ENCODE peak calls at places on chromosome 4, in eight cellular contexts. One of them, this sample, is unnamed.

GRCh38 chr4:185238261-185238681 is 28.9 kb downstream of the SNX25 start:
- DNase-seq in stimulated activated CD4-positive, alpha-beta T cell treated with anti-CD3 and anti-CD28 coated beads, Interleukin-15, amount 100 ng/mL, for 1 hour: no peak
- DNase-seq in iris pigment epithelial cell: peak; percentile 83
- DNase-seq in T-helper 17 cell: no peak
- DNase-seq in CD8-positive, alpha-beta memory T cell: no peak
- DNase-seq in neural crest cell: no peak
- DNase-seq in left ventricle myocardium inferior: no peak
- DNase-seq in colonic mucosa: no peak
- DNase-seq in this sample: no peak

GRCh38 chr4:189202869-189203271 is 737.8 kb upstream of the FRG1 start:
- DNase-seq in neural crest cell: no peak
- DNase-seq in T-helper 17 cell: no peak
- DNase-seq in CD8-positive, alpha-beta memory T cell: no peak
- DNase-seq in left ventricle myocardium inferior: no peak
- DNase-seq in iris pigment epithelial cell: peak; percentile 41
- DNase-seq in stimulated activated CD4-positive, alpha-beta T cell treated with anti-CD3 and anti-CD28 coated beads, Interleukin-15, amount 100 ng/mL, for 1 hour: no peak
- DNase-seq in colonic mucosa: no peak
- DNase-seq in this sample: no peak

GRCh38 chr4:2389691-2390090 is 28.8 kb downstream of the ZFYVE28 start:
- DNase-seq in colonic mucosa: no peak
- DNase-seq in stimulated activated CD4-positive, alpha-beta T cell treated with anti-CD3 and anti-CD28 coated beads, Interleukin-15, amount 100 ng/mL, for 1 hour: no peak
- DNase-seq in T-helper 17 cell: no peak
- DNase-seq in iris pigment epithelial cell: no peak
- DNase-seq in neural crest cell: no peak
- DNase-seq in CD8-positive, alpha-beta memory T cell: no peak
- DNase-seq in left ventricle myocardium inferior: no peak
- DNase-seq in this sample: no peak

GRCh38 chr4:41339812-41340809 is 83.4 kb downstream of the UCHL1 start:
- DNase-seq in stimulated activated CD4-positive, alpha-beta T cell treated with anti-CD3 and anti-CD28 coated beads, Interleukin-15, amount 100 ng/mL, for 1 hour: no peak
- DNase-seq in iris pigment epithelial cell: peak; percentile 77
- DNase-seq in CD8-positive, alpha-beta memory T cell: no peak
- DNase-seq in left ventricle myocardium inferior: no peak
- DNase-seq in T-helper 17 cell: no peak
- DNase-seq in colonic mucosa: no peak
- DNase-seq in neural crest cell: peak; percentile 41
- DNase-seq in this sample: no peak

GRCh38 chr4:84482564-84483563 is 16.2 kb downstream of the NKX6-1 start:
- DNase-seq in stimulated activated CD4-positive, alpha-beta T cell treated with anti-CD3 and anti-CD28 coated beads, Interleukin-15, amount 100 ng/mL, for 1 hour: no peak
- DNase-seq in iris pigment epithelial cell: peak; percentile 13
- DNase-seq in left ventricle myocardium inferior: no peak
- DNase-seq in neural crest cell: no peak
- DNase-seq in colonic mucosa: peak; percentile 72
- DNase-seq in CD8-positive, alpha-beta memory T cell: no peak
- DNase-seq in T-helper 17 cell: no peak
- DNase-seq in this sample: no peak

GRCh38 chr4:166309286-166309685 is 436.2 kb downstream of the TLL1 start:
- DNase-seq in colonic mucosa: no peak
- DNase-seq in neural crest cell: no peak
- DNase-seq in stimulated activated CD4-positive, alpha-beta T cell treated with anti-CD3 and anti-CD28 coated beads, Interleukin-15, amount 100 ng/mL, for 1 hour: no peak
- DNase-seq in left ventricle myocardium inferior: no peak
- DNase-seq in T-helper 17 cell: no peak
- DNase-seq in CD8-positive, alpha-beta memory T cell: no peak
- DNase-seq in iris pigment epithelial cell: no peak
- DNase-seq in this sample: no peak

GRCh38 chr4:25588211-25588610 is 67.4 kb upstream of the SLC34A2 start:
- DNase-seq in left ventricle myocardium inferior: no peak
- DNase-seq in T-helper 17 cell: no peak
- DNase-seq in neural crest cell: no peak
- DNase-seq in CD8-positive, alpha-beta memory T cell: no peak
- DNase-seq in stimulated activated CD4-positive, alpha-beta T cell treated with anti-CD3 and anti-CD28 coated beads, Interleukin-15, amount 100 ng/mL, for 1 hour: no peak
- DNase-seq in iris pigment epithelial cell: no peak
- DNase-seq in colonic mucosa: no peak
- DNase-seq in this sample: no peak

GRCh38 chr4:175986-176385 is 51.7 kb downstream of the ZNF718 start:
- DNase-seq in left ventricle myocardium inferior: no peak
- DNase-seq in CD8-positive, alpha-beta memory T cell: no peak
- DNase-seq in iris pigment epithelial cell: no peak
- DNase-seq in neural crest cell: no peak
- DNase-seq in colonic mucosa: no peak
- DNase-seq in T-helper 17 cell: no peak
- DNase-seq in stimulated activated CD4-positive, alpha-beta T cell treated with anti-CD3 and anti-CD28 coated beads, Interleukin-15, amount 100 ng/mL, for 1 hour: no peak
- DNase-seq in this sample: no peak

GRCh38 chr4:170047774-170048354 is 21.7 kb upstream of the MFAP3L start:
- DNase-seq in neural crest cell: peak; percentile 59
- DNase-seq in stimulated activated CD4-positive, alpha-beta T cell treated with anti-CD3 and anti-CD28 coated beads, Interleukin-15, amount 100 ng/mL, for 1 hour: no peak
- DNase-seq in T-helper 17 cell: peak; percentile 36
- DNase-seq in left ventricle myocardium inferior: no peak
- DNase-seq in iris pigment epithelial cell: peak; percentile 66
- DNase-seq in colonic mucosa: peak; percentile 55
- DNase-seq in CD8-positive, alpha-beta memory T cell: peak; percentile 48
- DNase-seq in this sample: no peak

GRCh38 chr4:95513022-95513421 is 35.8 kb downstream of the UNC5C start:
- DNase-seq in colonic mucosa: no peak
- DNase-seq in left ventricle myocardium inferior: no peak
- DNase-seq in stimulated activated CD4-positive, alpha-beta T cell treated with anti-CD3 and anti-CD28 coated beads, Interleukin-15, amount 100 ng/mL, for 1 hour: no peak
- DNase-seq in iris pigment epithelial cell: no peak
- DNase-seq in CD8-positive, alpha-beta memory T cell: no peak
- DNase-seq in neural crest cell: no peak
- DNase-seq in T-helper 17 cell: no peak
- DNase-seq in this sample: no peak

GRCh38 chr4:47031011-47031678 is at the start of gene GABRB1:
- DNase-seq in left ventricle myocardium inferior: peak; percentile 48
- DNase-seq in neural crest cell: peak; percentile 62
- DNase-seq in colonic mucosa: peak; percentile 74
- DNase-seq in iris pigment epithelial cell: peak; percentile 31
- DNase-seq in T-helper 17 cell: no peak
- DNase-seq in stimulated activated CD4-positive, alpha-beta T cell treated with anti-CD3 and anti-CD28 coated beads, Interleukin-15, amount 100 ng/mL, for 1 hour: no peak
- DNase-seq in CD8-positive, alpha-beta memory T cell: peak; percentile 11
- DNase-seq in this sample: peak; percentile 42

GRCh38 chr4:99894998-99895397 is 771 bp upstream of the LAMTOR3 start:
- DNase-seq in neural crest cell: no peak
- DNase-seq in stimulated activated CD4-positive, alpha-beta T cell treated with anti-CD3 and anti-CD28 coated beads, Interleukin-15, amount 100 ng/mL, for 1 hour: no peak
- DNase-seq in colonic mucosa: no peak
- DNase-seq in left ventricle myocardium inferior: no peak
- DNase-seq in T-helper 17 cell: no peak
- DNase-seq in iris pigment epithelial cell: no peak
- DNase-seq in CD8-positive, alpha-beta memory T cell: peak; percentile 3
- DNase-seq in this sample: no peak

GRCh38 chr4:113080050-113080449 is 30.6 kb downstream of the ANK2 start:
- DNase-seq in CD8-positive, alpha-beta memory T cell: no peak
- DNase-seq in colonic mucosa: no peak
- DNase-seq in T-helper 17 cell: no peak
- DNase-seq in neural crest cell: no peak
- DNase-seq in iris pigment epithelial cell: peak; percentile 21
- DNase-seq in left ventricle myocardium inferior: no peak
- DNase-seq in stimulated activated CD4-positive, alpha-beta T cell treated with anti-CD3 and anti-CD28 coated beads, Interleukin-15, amount 100 ng/mL, for 1 hour: no peak
- DNase-seq in this sample: no peak

GRCh38 chr4:73831569-73831968 is 4.9 kb upstream of the CXCL6 start:
- DNase-seq in neural crest cell: no peak
- DNase-seq in CD8-positive, alpha-beta memory T cell: no peak
- DNase-seq in T-helper 17 cell: no peak
- DNase-seq in stimulated activated CD4-positive, alpha-beta T cell treated with anti-CD3 and anti-CD28 coated beads, Interleukin-15, amount 100 ng/mL, for 1 hour: no peak
- DNase-seq in left ventricle myocardium inferior: no peak
- DNase-seq in colonic mucosa: no peak
- DNase-seq in iris pigment epithelial cell: no peak
- DNase-seq in this sample: no peak

GRCh38 chr4:71259305-71259704 is 79.5 kb upstream of the SLC4A4 start:
- DNase-seq in neural crest cell: no peak
- DNase-seq in T-helper 17 cell: no peak
- DNase-seq in colonic mucosa: no peak
- DNase-seq in left ventricle myocardium inferior: no peak
- DNase-seq in stimulated activated CD4-positive, alpha-beta T cell treated with anti-CD3 and anti-CD28 coated beads, Interleukin-15, amount 100 ng/mL, for 1 hour: no peak
- DNase-seq in CD8-positive, alpha-beta memory T cell: no peak
- DNase-seq in iris pigment epithelial cell: no peak
- DNase-seq in this sample: no peak

GRCh38 chr4:183362916-183363542 is 40.8 kb upstream of the CLDN24 start:
- DNase-seq in iris pigment epithelial cell: peak; percentile 53
- DNase-seq in neural crest cell: no peak
- DNase-seq in stimulated activated CD4-positive, alpha-beta T cell treated with anti-CD3 and anti-CD28 coated beads, Interleukin-15, amount 100 ng/mL, for 1 hour: no peak
- DNase-seq in T-helper 17 cell: no peak
- DNase-seq in colonic mucosa: no peak
- DNase-seq in CD8-positive, alpha-beta memory T cell: no peak
- DNase-seq in left ventricle myocardium inferior: no peak
- DNase-seq in this sample: no peak

GRCh38 chr4:173675446-173675845 is 145.4 kb upstream of the HAND2 start:
- DNase-seq in T-helper 17 cell: no peak
- DNase-seq in colonic mucosa: no peak
- DNase-seq in iris pigment epithelial cell: no peak
- DNase-seq in neural crest cell: no peak
- DNase-seq in left ventricle myocardium inferior: no peak
- DNase-seq in stimulated activated CD4-positive, alpha-beta T cell treated with anti-CD3 and anti-CD28 coated beads, Interleukin-15, amount 100 ng/mL, for 1 hour: no peak
- DNase-seq in CD8-positive, alpha-beta memory T cell: no peak
- DNase-seq in this sample: no peak

GRCh38 chr4:136650541-136651277 is 881.6 kb downstream of the PCDH18 start:
- DNase-seq in neural crest cell: no peak
- DNase-seq in colonic mucosa: no peak
- DNase-seq in iris pigment epithelial cell: peak; percentile 65
- DNase-seq in CD8-positive, alpha-beta memory T cell: no peak
- DNase-seq in T-helper 17 cell: no peak
- DNase-seq in left ventricle myocardium inferior: no peak
- DNase-seq in stimulated activated CD4-positive, alpha-beta T cell treated with anti-CD3 and anti-CD28 coated beads, Interleukin-15, amount 100 ng/mL, for 1 hour: no peak
- DNase-seq in this sample: no peak

GRCh38 chr4:73614468-73614867 is 5.8 kb downstream of the RASSF6 start:
- DNase-seq in neural crest cell: no peak
- DNase-seq in CD8-positive, alpha-beta memory T cell: no peak
- DNase-seq in T-helper 17 cell: no peak
- DNase-seq in colonic mucosa: no peak
- DNase-seq in left ventricle myocardium inferior: no peak
- DNase-seq in iris pigment epithelial cell: no peak
- DNase-seq in stimulated activated CD4-positive, alpha-beta T cell treated with anti-CD3 and anti-CD28 coated beads, Interleukin-15, amount 100 ng/mL, for 1 hour: no peak
- DNase-seq in this sample: no peak

GRCh38 chr4:123671633-123672404 is 275.2 kb downstream of the SPRY1 start:
- DNase-seq in stimulated activated CD4-positive, alpha-beta T cell treated with anti-CD3 and anti-CD28 coated beads, Interleukin-15, amount 100 ng/mL, for 1 hour: no peak
- DNase-seq in iris pigment epithelial cell: no peak
- DNase-seq in CD8-positive, alpha-beta memory T cell: no peak
- DNase-seq in neural crest cell: no peak
- DNase-seq in colonic mucosa: no peak
- DNase-seq in T-helper 17 cell: no peak
- DNase-seq in left ventricle myocardium inferior: no peak
- DNase-seq in this sample: no peak

GRCh38 chr4:40986375-40986774 is 228.0 kb downstream of the APBB2 start:
- DNase-seq in colonic mucosa: no peak
- DNase-seq in iris pigment epithelial cell: no peak
- DNase-seq in CD8-positive, alpha-beta memory T cell: no peak
- DNase-seq in neural crest cell: no peak
- DNase-seq in T-helper 17 cell: no peak
- DNase-seq in left ventricle myocardium inferior: no peak
- DNase-seq in stimulated activated CD4-positive, alpha-beta T cell treated with anti-CD3 and anti-CD28 coated beads, Interleukin-15, amount 100 ng/mL, for 1 hour: no peak
- DNase-seq in this sample: no peak

GRCh38 chr4:88027611-88028608 is 20.5 kb downstream of the PKD2 start:
- DNase-seq in colonic mucosa: no peak
- DNase-seq in neural crest cell: no peak
- DNase-seq in iris pigment epithelial cell: peak; percentile 96
- DNase-seq in stimulated activated CD4-positive, alpha-beta T cell treated with anti-CD3 and anti-CD28 coated beads, Interleukin-15, amount 100 ng/mL, for 1 hour: no peak
- DNase-seq in T-helper 17 cell: no peak
- DNase-seq in left ventricle myocardium inferior: no peak
- DNase-seq in CD8-positive, alpha-beta memory T cell: no peak
- DNase-seq in this sample: no peak

GRCh38 chr4:72326692-72327632 is 242.1 kb downstream of the ADAMTS3 start:
- DNase-seq in colonic mucosa: no peak
- DNase-seq in left ventricle myocardium inferior: no peak
- DNase-seq in neural crest cell: no peak
- DNase-seq in T-helper 17 cell: no peak
- DNase-seq in CD8-positive, alpha-beta memory T cell: no peak
- DNase-seq in stimulated activated CD4-positive, alpha-beta T cell treated with anti-CD3 and anti-CD28 coated beads, Interleukin-15, amount 100 ng/mL, for 1 hour: no peak
- DNase-seq in iris pigment epithelial cell: peak; percentile 52
- DNase-seq in this sample: no peak

GRCh38 chr4:2982012-2982411 is 18.6 kb downstream of the GRK4 start:
- DNase-seq in colonic mucosa: no peak
- DNase-seq in left ventricle myocardium inferior: no peak
- DNase-seq in iris pigment epithelial cell: no peak
- DNase-seq in neural crest cell: no peak
- DNase-seq in CD8-positive, alpha-beta memory T cell: no peak
- DNase-seq in T-helper 17 cell: no peak
- DNase-seq in stimulated activated CD4-positive, alpha-beta T cell treated with anti-CD3 and anti-CD28 coated beads, Interleukin-15, amount 100 ng/mL, for 1 hour: no peak
- DNase-seq in this sample: no peak

GRCh38 chr4:26839534-26839951 is 21.1 kb upstream of the STIM2 start:
- DNase-seq in stimulated activated CD4-positive, alpha-beta T cell treated with anti-CD3 and anti-CD28 coated beads, Interleukin-15, amount 100 ng/mL, for 1 hour: no peak
- DNase-seq in iris pigment epithelial cell: no peak
- DNase-seq in T-helper 17 cell: no peak
- DNase-seq in colonic mucosa: no peak
- DNase-seq in neural crest cell: no peak
- DNase-seq in left ventricle myocardium inferior: no peak
- DNase-seq in CD8-positive, alpha-beta memory T cell: no peak
- DNase-seq in this sample: no peak

GRCh38 chr4:160375746-160376452 is 1273.0 kb downstream of the RAPGEF2 start:
- DNase-seq in CD8-positive, alpha-beta memory T cell: no peak
- DNase-seq in colonic mucosa: no peak
- DNase-seq in iris pigment epithelial cell: no peak
- DNase-seq in T-helper 17 cell: no peak
- DNase-seq in left ventricle myocardium inferior: no peak
- DNase-seq in neural crest cell: no peak
- DNase-seq in stimulated activated CD4-positive, alpha-beta T cell treated with anti-CD3 and anti-CD28 coated beads, Interleukin-15, amount 100 ng/mL, for 1 hour: no peak
- DNase-seq in this sample: no peak

GRCh38 chr4:126779001-126779400 is 853.8 kb upstream of the INTU start:
- DNase-seq in stimulated activated CD4-positive, alpha-beta T cell treated with anti-CD3 and anti-CD28 coated beads, Interleukin-15, amount 100 ng/mL, for 1 hour: no peak
- DNase-seq in T-helper 17 cell: no peak
- DNase-seq in left ventricle myocardium inferior: no peak
- DNase-seq in CD8-positive, alpha-beta memory T cell: no peak
- DNase-seq in colonic mucosa: no peak
- DNase-seq in neural crest cell: no peak
- DNase-seq in iris pigment epithelial cell: peak; percentile 19
- DNase-seq in this sample: no peak

GRCh38 chr4:71074452-71075299 is 81.2 kb downstream of the DCK start:
- DNase-seq in CD8-positive, alpha-beta memory T cell: no peak
- DNase-seq in T-helper 17 cell: no peak
- DNase-seq in stimulated activated CD4-positive, alpha-beta T cell treated with anti-CD3 and anti-CD28 coated beads, Interleukin-15, amount 100 ng/mL, for 1 hour: no peak
- DNase-seq in neural crest cell: no peak
- DNase-seq in colonic mucosa: peak; percentile 24
- DNase-seq in left ventricle myocardium inferior: no peak
- DNase-seq in iris pigment epithelial cell: no peak
- DNase-seq in this sample: no peak

GRCh38 chr4:81919238-81919637 is 447.5 kb upstream of the RASGEF1B start:
- DNase-seq in CD8-positive, alpha-beta memory T cell: no peak
- DNase-seq in iris pigment epithelial cell: peak; percentile 1
- DNase-seq in neural crest cell: no peak
- DNase-seq in colonic mucosa: no peak
- DNase-seq in T-helper 17 cell: no peak
- DNase-seq in stimulated activated CD4-positive, alpha-beta T cell treated with anti-CD3 and anti-CD28 coated beads, Interleukin-15, amount 100 ng/mL, for 1 hour: no peak
- DNase-seq in left ventricle myocardium inferior: no peak
- DNase-seq in this sample: no peak

GRCh38 chr4:124783847-124784246 is 71.3 kb upstream of the ANKRD50 start:
- DNase-seq in colonic mucosa: no peak
- DNase-seq in iris pigment epithelial cell: peak; percentile 91
- DNase-seq in stimulated activated CD4-positive, alpha-beta T cell treated with anti-CD3 and anti-CD28 coated beads, Interleukin-15, amount 100 ng/mL, for 1 hour: no peak
- DNase-seq in left ventricle myocardium inferior: no peak
- DNase-seq in neural crest cell: no peak
- DNase-seq in T-helper 17 cell: no peak
- DNase-seq in CD8-positive, alpha-beta memory T cell: no peak
- DNase-seq in this sample: no peak

GRCh38 chr4:10205223-10205622 is 88.6 kb upstream of the WDR1 start:
- DNase-seq in iris pigment epithelial cell: no peak
- DNase-seq in neural crest cell: no peak
- DNase-seq in left ventricle myocardium inferior: no peak
- DNase-seq in stimulated activated CD4-positive, alpha-beta T cell treated with anti-CD3 and anti-CD28 coated beads, Interleukin-15, amount 100 ng/mL, for 1 hour: no peak
- DNase-seq in CD8-positive, alpha-beta memory T cell: no peak
- DNase-seq in T-helper 17 cell: no peak
- DNase-seq in colonic mucosa: no peak
- DNase-seq in this sample: no peak

GRCh38 chr4:148041606-148042324 is 309.9 kb downstream of the ARHGAP10 start:
- DNase-seq in CD8-positive, alpha-beta memory T cell: no peak
- DNase-seq in T-helper 17 cell: no peak
- DNase-seq in neural crest cell: no peak
- DNase-seq in iris pigment epithelial cell: no peak
- DNase-seq in stimulated activated CD4-positive, alpha-beta T cell treated with anti-CD3 and anti-CD28 coated beads, Interleukin-15, amount 100 ng/mL, for 1 hour: no peak
- DNase-seq in colonic mucosa: no peak
- DNase-seq in left ventricle myocardium inferior: no peak
- DNase-seq in this sample: no peak

GRCh38 chr4:101238706-101239105 is 108.6 kb downstream of the PPP3CA start:
- DNase-seq in T-helper 17 cell: no peak
- DNase-seq in colonic mucosa: no peak
- DNase-seq in left ventricle myocardium inferior: no peak
- DNase-seq in CD8-positive, alpha-beta memory T cell: no peak
- DNase-seq in iris pigment epithelial cell: peak; percentile 76
- DNase-seq in stimulated activated CD4-positive, alpha-beta T cell treated with anti-CD3 and anti-CD28 coated beads, Interleukin-15, amount 100 ng/mL, for 1 hour: no peak
- DNase-seq in neural crest cell: no peak
- DNase-seq in this sample: no peak

GRCh38 chr4:40832175-40832574 is 82.4 kb downstream of the NSUN7 start:
- DNase-seq in iris pigment epithelial cell: no peak
- DNase-seq in stimulated activated CD4-positive, alpha-beta T cell treated with anti-CD3 and anti-CD28 coated beads, Interleukin-15, amount 100 ng/mL, for 1 hour: no peak
- DNase-seq in neural crest cell: no peak
- DNase-seq in CD8-positive, alpha-beta memory T cell: no peak
- DNase-seq in left ventricle myocardium inferior: no peak
- DNase-seq in colonic mucosa: no peak
- DNase-seq in T-helper 17 cell: no peak
- DNase-seq in this sample: no peak